ENCODE peak calls at places on chromosomes 16 and 17, in five cellular contexts. H is foreskin fibroblast, E is kidney, F is Daoy, L is NCI-H2029. K is an unnamed sample.

GRCh38 chr17:20010099-20010863 is 1.1 kb downstream of the SPECC1 start:
- DNase-seq in H (peak; percentile 61), E (no peak), F (peak; percentile 67), L (peak; percentile 32), K (peak; percentile 87)

GRCh38 chr17:36888236-36888957 is 48.9 kb upstream of the LHX1 start:
- DNase-seq in H (no peak), E (no peak), F (no peak), L (no peak), K (no peak)

GRCh38 chr17:38430822-38431221 is 2.6 kb downstream of the ARHGAP23 start:
- DNase-seq in H (no peak), E (no peak), F (no peak), L (no peak), K (no peak)

GRCh38 chr16:16048904-16049582 is 99.6 kb downstream of the ABCC1 start:
- DNase-seq in H (no peak), E (no peak), F (no peak), L (no peak), K (no peak)

GRCh38 chr17:70137451-70138230 is 31.7 kb upstream of the KCNJ2 start:
- DNase-seq in H (peak; percentile 88), E (no peak), F (peak; percentile 35), L (no peak), K (peak; percentile 48)

GRCh38 chr17:410674-411401 is 58.2 kb upstream of the RPH3AL start:
- DNase-seq in H (no peak), E (peak; percentile 68), F (peak; percentile 45), L (no peak), K (peak; percentile 87)

GRCh38 chr16:83926726-83927397 is 26.2 kb upstream of the OSGIN1 start:
- DNase-seq in H (peak; percentile 60), E (peak; percentile 89), F (peak; percentile 83), L (peak; percentile 29), K (peak; percentile 98)

GRCh38 chr17:3888343-3889171 is 4.3 kb downstream of the CAMKK1 start:
- DNase-seq in H (peak; percentile 97), E (peak; percentile 90), F (peak; percentile 97), L (peak; percentile 69), K (peak; percentile 98)

GRCh38 chr16:73369841-73370240 is 321.9 kb upstream of the ZFHX3 start:
- DNase-seq in H (no peak), E (no peak), F (no peak), L (no peak), K (no peak)

GRCh38 chr17:14748036-14748715 is 447.3 kb downstream of the HS3ST3B1 start:
- DNase-seq in H (no peak), E (no peak), F (peak; percentile 75), L (no peak), K (no peak)

GRCh38 chr17:5526821-5527598 is 40.6 kb downstream of the MIS12 start:
- DNase-seq in H (peak; percentile 98), E (peak; percentile 86), F (peak; percentile 97), L (no peak), K (peak; percentile 94)

GRCh38 chr17:8007836-8008235 is 5.4 kb downstream of the GUCY2D start:
- DNase-seq in H (no peak), E (peak; percentile 38), F (no peak), L (no peak), K (no peak)

GRCh38 chr17:68302066-68302564 is 10.8 kb downstream of the ARSG start:
- DNase-seq in H (no peak), E (no peak), F (no peak), L (peak; percentile 25), K (peak; percentile 76)

GRCh38 chr16:1420111-1420539 is 422 bp downstream of the UQCC4 start:
- DNase-seq in H (no peak), E (no peak), F (no peak), L (no peak), K (peak; percentile 90)

GRCh38 chr17:73765824-73766563 is 121.7 kb upstream of the SDK2 start:
- DNase-seq in H (no peak), E (peak; percentile 38), F (peak; percentile 70), L (no peak), K (peak; percentile 17)

GRCh38 chr16:77556203-77556602 is 121.4 kb upstream of the ADAMTS18 start:
- DNase-seq in H (no peak), E (no peak), F (no peak), L (no peak), K (peak; percentile 27)

GRCh38 chr16:71900336-71900735 is 5.0 kb downstream of the IST1 start:
- DNase-seq in H (no peak), E (no peak), F (no peak), L (no peak), K (no peak)

GRCh38 chr17:2400474-2400866 is 390 bp downstream of the MNT start:
- DNase-seq in H (no peak), E (peak; percentile 91), F (peak; percentile 75), L (no peak), K (peak; percentile 95)

GRCh38 chr17:82080789-82081464 is 15.3 kb upstream of the DUS1L start:
- DNase-seq in H (no peak), E (no peak), F (no peak), L (no peak), K (no peak)

GRCh38 chr17:63419949-63420867 is 25.9 kb downstream of the CYB561 start:
- DNase-seq in H (no peak), E (peak; percentile 62), F (no peak), L (no peak), K (peak; percentile 37)

GRCh38 chr17:80270836-80271235 is 10.2 kb downstream of the RNF213 start:
- DNase-seq in H (no peak), E (no peak), F (peak; percentile 34), L (no peak), K (peak; percentile 80)

K was measured in osteoblast.